ENCODE peak calls at places on chromosome 7, in six cellular contexts. One of them, this sample, is unnamed.

GRCh38 chr7:1546909-1547776 is 8.9 kb downstream of the TMEM184A start:
- DNase-seq in HCT116: no peak
- DNase-seq in GM12878: no peak
- DNase-seq in K562: no peak
- DNase-seq in HepG2: no peak
- DNase-seq in T47D: no peak
- DNase-seq in this sample: no peak

GRCh38 chr7:121510302-121510701 is 114.2 kb upstream of the FAM3C start:
- DNase-seq in HCT116: no peak
- DNase-seq in GM12878: no peak
- DNase-seq in K562: peak; percentile 34
- DNase-seq in HepG2: no peak
- DNase-seq in T47D: no peak
- DNase-seq in this sample: no peak

GRCh38 chr7:131110294-131111080 is 217.2 kb upstream of the MKLN1 start:
- DNase-seq in HCT116: no peak
- DNase-seq in GM12878: no peak
- DNase-seq in K562: no peak
- DNase-seq in HepG2: no peak
- DNase-seq in T47D: peak; percentile 24
- DNase-seq in this sample: peak; percentile 61

GRCh38 chr7:42611961-42612360 is 299.9 kb downstream of the C7orf25 start:
- DNase-seq in HCT116: no peak
- DNase-seq in GM12878: no peak
- DNase-seq in K562: no peak
- DNase-seq in HepG2: no peak
- DNase-seq in T47D: no peak
- DNase-seq in this sample: no peak

GRCh38 chr7:112965506-112965905 is 121.1 kb downstream of the GPR85 start:
- DNase-seq in HCT116: no peak
- DNase-seq in GM12878: no peak
- DNase-seq in K562: no peak
- DNase-seq in HepG2: no peak
- DNase-seq in T47D: no peak
- DNase-seq in this sample: no peak

GRCh38 chr7:2795906-2796305 is 48.2 kb downstream of the GNA12 start:
- DNase-seq in HCT116: no peak
- DNase-seq in GM12878: no peak
- DNase-seq in K562: no peak
- DNase-seq in HepG2: no peak
- DNase-seq in T47D: no peak
- DNase-seq in this sample: no peak

GRCh38 chr7:140448781-140449180 is 30.5 kb downstream of the MKRN1 start:
- DNase-seq in HCT116: no peak
- DNase-seq in GM12878: no peak
- DNase-seq in K562: no peak
- DNase-seq in HepG2: no peak
- DNase-seq in T47D: no peak
- DNase-seq in this sample: no peak

GRCh38 chr7:139821349-139822115 is 7.5 kb upstream of the TBXAS1 start:
- DNase-seq in HCT116: no peak
- DNase-seq in GM12878: no peak
- DNase-seq in K562: no peak
- DNase-seq in HepG2: no peak
- DNase-seq in T47D: no peak
- DNase-seq in this sample: no peak

GRCh38 chr7:38932509-38933168 is 23.6 kb upstream of the VPS41 start:
- DNase-seq in HCT116: peak; percentile 55
- DNase-seq in GM12878: peak; percentile 16
- DNase-seq in K562: peak; percentile 42
- DNase-seq in HepG2: peak; percentile 28
- DNase-seq in T47D: peak; percentile 30
- DNase-seq in this sample: peak; percentile 25

GRCh38 chr7:37410305-37411209 is 38.1 kb downstream of the ELMO1 start:
- DNase-seq in HCT116: no peak
- DNase-seq in GM12878: no peak
- DNase-seq in K562: no peak
- DNase-seq in HepG2: no peak
- DNase-seq in T47D: no peak
- DNase-seq in this sample: no peak

GRCh38 chr7:33054261-33054964 is 8.2 kb downstream of the NT5C3A start:
- DNase-seq in HCT116: no peak
- DNase-seq in GM12878: no peak
- DNase-seq in K562: peak; percentile 22
- DNase-seq in HepG2: no peak
- DNase-seq in T47D: no peak
- DNase-seq in this sample: no peak

GRCh38 chr7:100538654-100539435 is at the start of gene AGFG2:
- DNase-seq in HCT116: peak; percentile 98
- DNase-seq in GM12878: peak; percentile 98
- DNase-seq in K562: peak; percentile 100
- DNase-seq in HepG2: peak; percentile 99
- DNase-seq in T47D: peak; percentile 96
- DNase-seq in this sample: peak; percentile 99

GRCh38 chr7:947391-948210 is 6.9 kb downstream of the ADAP1 start:
- DNase-seq in HCT116: no peak
- DNase-seq in GM12878: no peak
- DNase-seq in K562: no peak
- DNase-seq in HepG2: no peak
- DNase-seq in T47D: no peak
- DNase-seq in this sample: no peak

GRCh38 chr7:99623702-99624447 is 7.1 kb downstream of the ZSCAN25 start:
- DNase-seq in HCT116: no peak
- DNase-seq in GM12878: no peak
- DNase-seq in K562: no peak
- DNase-seq in HepG2: no peak
- DNase-seq in T47D: no peak
- DNase-seq in this sample: no peak

GRCh38 chr7:108459922-108460551 is 3.8 kb upstream of the NRCAM start:
- DNase-seq in HCT116: peak; percentile 4
- DNase-seq in GM12878: no peak
- DNase-seq in K562: peak; percentile 67
- DNase-seq in HepG2: peak; percentile 38
- DNase-seq in T47D: peak; percentile 24
- DNase-seq in this sample: no peak

GRCh38 chr7:116259821-116260440 is 49.6 kb downstream of the TES start:
- DNase-seq in HCT116: peak; percentile 76
- DNase-seq in GM12878: no peak
- DNase-seq in K562: no peak
- DNase-seq in HepG2: no peak
- DNase-seq in T47D: no peak
- DNase-seq in this sample: no peak

GRCh38 chr7:26328498-26329390 is 37.1 kb downstream of the SNX10 start:
- DNase-seq in HCT116: no peak
- DNase-seq in GM12878: no peak
- DNase-seq in K562: no peak
- DNase-seq in HepG2: no peak
- DNase-seq in T47D: no peak
- DNase-seq in this sample: no peak

GRCh38 chr7:85716353-85716752 is 529.5 kb upstream of the SEMA3D start:
- DNase-seq in HCT116: no peak
- DNase-seq in GM12878: no peak
- DNase-seq in K562: no peak
- DNase-seq in HepG2: no peak
- DNase-seq in T47D: no peak
- DNase-seq in this sample: no peak

GRCh38 chr7:102291916-102292267 is 5.2 kb downstream of the SH2B2 start:
- DNase-seq in HCT116: no peak
- DNase-seq in GM12878: no peak
- DNase-seq in K562: no peak
- DNase-seq in HepG2: no peak
- DNase-seq in T47D: no peak
- DNase-seq in this sample: no peak

GRCh38 chr7:129530881-129531391 is 28.6 kb downstream of the SMKR1 start:
- DNase-seq in HCT116: peak; percentile 72
- DNase-seq in GM12878: no peak
- DNase-seq in K562: no peak
- DNase-seq in HepG2: peak; percentile 58
- DNase-seq in T47D: no peak
- DNase-seq in this sample: no peak

GRCh38 chr7:139515266-139515665 is 8.2 kb upstream of the CLEC2L start:
- DNase-seq in HCT116: no peak
- DNase-seq in GM12878: no peak
- DNase-seq in K562: no peak
- DNase-seq in HepG2: no peak
- DNase-seq in T47D: no peak
- DNase-seq in this sample: no peak

GRCh38 chr7:55280031-55280454 is 85.1 kb upstream of the LANCL2 start:
- DNase-seq in HCT116: peak; percentile 59
- DNase-seq in GM12878: no peak
- DNase-seq in K562: peak; percentile 62
- DNase-seq in HepG2: peak; percentile 55
- DNase-seq in T47D: peak; percentile 72
- DNase-seq in this sample: peak; percentile 31

GRCh38 chr7:55276896-55277295 is 88.2 kb upstream of the LANCL2 start:
- DNase-seq in HCT116: no peak
- DNase-seq in GM12878: no peak
- DNase-seq in K562: no peak
- DNase-seq in HepG2: no peak
- DNase-seq in T47D: no peak
- DNase-seq in this sample: no peak

GRCh38 chr7:55278321-55278720 is 86.8 kb upstream of the LANCL2 start:
- DNase-seq in HCT116: no peak
- DNase-seq in GM12878: no peak
- DNase-seq in K562: no peak
- DNase-seq in HepG2: no peak
- DNase-seq in T47D: no peak
- DNase-seq in this sample: no peak

GRCh38 chr7:55277916-55278315 is 87.2 kb upstream of the LANCL2 start:
- DNase-seq in HCT116: no peak
- DNase-seq in GM12878: no peak
- DNase-seq in K562: no peak
- DNase-seq in HepG2: no peak
- DNase-seq in T47D: no peak
- DNase-seq in this sample: no peak

GRCh38 chr7:55279080-55279845 is 85.9 kb upstream of the LANCL2 start:
- DNase-seq in HCT116: no peak
- DNase-seq in GM12878: no peak
- DNase-seq in K562: no peak
- DNase-seq in HepG2: no peak
- DNase-seq in T47D: no peak
- DNase-seq in this sample: no peak
- TF ChIP-seq JUND in HCT116: no peak
- TF ChIP-seq JUND in GM12878: no peak
- TF ChIP-seq JUND in K562: no peak
- TF ChIP-seq JUND in HepG2: no peak
- TF ChIP-seq JUND in T47D: no peak
- TF ChIP-seq JUND in this sample: no peak

DNA sequence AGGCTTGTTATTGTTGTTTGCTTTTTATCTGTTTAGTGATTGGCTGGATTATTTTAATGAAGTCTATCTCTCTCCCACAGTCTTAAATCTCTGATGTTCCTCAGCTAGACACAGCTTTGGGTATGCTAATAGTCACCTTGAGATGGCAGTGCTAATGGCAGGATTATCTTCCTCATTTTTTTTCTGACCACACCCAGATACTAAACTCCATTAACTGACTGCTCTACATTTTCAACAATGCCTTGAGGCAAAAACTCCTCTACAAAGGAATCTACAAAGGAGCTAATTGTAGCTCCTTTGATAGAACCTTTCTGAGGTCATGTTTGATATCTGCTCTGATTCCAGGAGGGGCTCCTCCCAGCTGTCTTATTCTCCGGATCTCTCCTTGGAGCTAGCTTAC is 122.6 kb downstream of the HBP1 start:
- DNase-seq in HCT116: no peak
- DNase-seq in GM12878: no peak
- DNase-seq in K562: no peak
- DNase-seq in HepG2: no peak
- DNase-seq in T47D: no peak
- DNase-seq in this sample: no peak
- TF ChIP-seq JUND in HCT116: no peak
- TF ChIP-seq JUND in GM12878: no peak
- TF ChIP-seq JUND in K562: no peak
- TF ChIP-seq JUND in HepG2: no peak
- TF ChIP-seq JUND in T47D: no peak
- TF ChIP-seq JUND in this sample: no peak

DNA sequence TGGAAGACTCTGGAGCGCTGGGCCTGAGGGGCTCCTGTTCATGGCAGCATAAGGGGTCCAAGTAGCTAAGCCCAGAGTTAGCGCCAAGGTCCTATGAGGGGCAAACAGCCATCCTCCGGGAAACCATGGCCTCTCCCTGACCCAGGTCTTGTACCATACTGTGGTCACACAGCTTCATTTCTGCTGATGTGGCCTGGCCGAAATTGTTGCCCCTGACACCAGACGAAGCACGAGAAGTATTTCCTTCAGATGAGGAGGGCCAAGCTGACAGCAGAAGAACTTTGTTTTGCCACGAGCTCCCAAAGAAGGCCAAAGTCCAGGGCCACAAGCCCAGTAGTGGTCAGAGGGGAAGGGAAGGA is 164.8 kb downstream of the TNS3 start:
- DNase-seq in HCT116: no peak
- DNase-seq in GM12878: no peak
- DNase-seq in K562: no peak
- DNase-seq in HepG2: no peak
- DNase-seq in T47D: no peak
- DNase-seq in this sample: no peak
- TF ChIP-seq JUND in HCT116: no peak
- TF ChIP-seq JUND in GM12878: no peak
- TF ChIP-seq JUND in K562: no peak
- TF ChIP-seq JUND in HepG2: no peak
- TF ChIP-seq JUND in T47D: no peak
- TF ChIP-seq JUND in this sample: no peak

DNA sequence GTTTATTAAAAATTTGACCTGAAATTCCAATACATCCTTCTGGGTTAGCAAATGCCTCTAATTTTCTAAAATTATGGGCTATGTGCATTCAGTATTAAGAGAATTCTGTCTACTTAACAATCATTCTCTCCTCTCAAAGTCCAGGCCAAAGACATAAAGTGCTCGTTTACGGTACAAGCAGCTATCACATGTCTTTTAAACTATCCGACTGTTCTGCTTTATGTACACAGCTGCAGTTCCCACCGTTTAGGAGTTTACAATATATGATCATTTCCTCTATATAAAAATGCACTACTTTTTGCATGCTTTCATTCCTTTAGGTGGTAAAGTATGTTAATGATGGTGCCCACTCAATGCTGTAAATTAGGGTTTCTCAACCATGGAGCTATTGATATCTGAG is 34.0 kb downstream of the CDK6 start:
- DNase-seq in HCT116: no peak
- DNase-seq in GM12878: no peak
- DNase-seq in K562: no peak
- DNase-seq in HepG2: no peak
- DNase-seq in T47D: no peak
- DNase-seq in this sample: no peak
- TF ChIP-seq JUND in HCT116: no peak
- TF ChIP-seq JUND in GM12878: no peak
- TF ChIP-seq JUND in K562: no peak
- TF ChIP-seq JUND in HepG2: no peak
- TF ChIP-seq JUND in T47D: no peak
- TF ChIP-seq JUND in this sample: no peak

DNA sequence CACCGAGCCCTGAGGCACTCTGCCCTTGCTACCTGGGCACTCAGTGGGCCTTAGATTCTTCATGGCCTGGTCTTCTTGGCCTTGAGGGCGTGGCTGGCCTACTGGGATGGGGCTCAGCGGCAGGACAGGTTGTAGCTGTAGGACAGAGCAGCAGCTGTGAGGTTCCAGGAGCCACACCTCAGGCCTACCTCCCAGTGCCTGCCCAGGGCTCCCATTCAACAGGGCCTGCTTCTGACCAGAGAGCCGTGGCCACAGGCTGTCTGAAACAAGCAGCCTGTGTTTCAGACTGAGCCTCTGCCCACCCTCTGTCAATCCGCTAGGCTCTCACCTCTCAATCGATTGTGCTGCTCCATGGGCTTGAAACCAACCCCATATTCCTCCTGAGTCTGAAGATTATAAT is 928.0 kb upstream of the ZNF722 start:
- DNase-seq in HCT116: no peak
- DNase-seq in GM12878: no peak
- DNase-seq in K562: no peak
- DNase-seq in HepG2: no peak
- DNase-seq in T47D: no peak
- DNase-seq in this sample: no peak
- TF ChIP-seq JUND in HCT116: no peak
- TF ChIP-seq JUND in GM12878: no peak
- TF ChIP-seq JUND in K562: no peak
- TF ChIP-seq JUND in HepG2: no peak
- TF ChIP-seq JUND in T47D: no peak
- TF ChIP-seq JUND in this sample: no peak

This sample was measured in H1.